ENCODE peak calls at places on chromosomes 5 and 9, in four cellular contexts. W, G, H and E are unnamed samples.

GRCh38 chr5:40437452-40437861 is 242.3 kb upstream of the PTGER4 start:
- DNase-seq in H (no peak), W (no peak), G (peak; percentile 47), E (no peak)

GRCh38 chr9:98315551-98316060 is 60.2 kb upstream of the TBC1D2 start:
- DNase-seq in G (peak; percentile 80), W (peak; percentile 80), H (peak; percentile 91), E (peak; percentile 96)

GRCh38 chr9:124122813-124123462 is 111.4 kb downstream of the LHX2 start:
- DNase-seq in G (no peak), H (no peak), W (no peak), E (no peak)

GRCh38 chr5:43309122-43309521 is 4.1 kb downstream of the HMGCS1 start:
- DNase-seq in H (no peak), W (no peak), G (no peak), E (no peak)

GRCh38 chr5:126741361-126741760 is 35.6 kb upstream of the LMNB1 start:
- DNase-seq in W (no peak), G (peak; percentile 8), H (no peak), E (no peak)

GRCh38 chr5:98516701-98517100 is 256.8 kb upstream of the RGMB start:
- DNase-seq in W (no peak), H (no peak), G (no peak), E (no peak)

GRCh38 chr9:98807070-98807810 is at the start of gene GALNT12:
- DNase-seq in G (peak; percentile 36), H (peak; percentile 86), W (no peak), E (peak; percentile 67)

GRCh38 chr5:121805931-121806330 is 45.8 kb upstream of the FTMT start:
- DNase-seq in W (peak; percentile 1), H (no peak), G (no peak), E (no peak)

GRCh38 chr9:89996106-89996505 is 391.3 kb downstream of the GADD45G start:
- DNase-seq in W (no peak), H (no peak), G (no peak), E (no peak)

GRCh38 chr9:108444400-108445358 is 411.1 kb downstream of the ACTL7B start:
- DNase-seq in G (peak; percentile 30), W (peak; percentile 72), H (no peak), E (no peak)

GRCh38 chr9:87267251-87267679 is 230.4 kb upstream of the DAPK1 start:
- DNase-seq in W (no peak), H (no peak), G (no peak), E (no peak)

GRCh38 chr9:134776080-134776796 is 104.4 kb upstream of the FCN2 start:
- DNase-seq in W (no peak), H (no peak), G (no peak), E (no peak)

GRCh38 chr9:72577212-72577753 is 55.9 kb downstream of the TMC1 start:
- DNase-seq in G (peak; percentile 83), W (no peak), H (no peak), E (no peak)

GRCh38 chr9:131045300-131046092 is 36.5 kb downstream of the LAMC3 start:
- DNase-seq in H (peak; percentile 92), W (no peak), G (no peak), E (no peak)

GRCh38 chr5:72850113-72850512 is 33.7 kb downstream of the TNPO1 start:
- DNase-seq in H (no peak), W (no peak), G (no peak), E (no peak)

GRCh38 chr9:135677641-135678168 is 14.6 kb downstream of the LCN9 start:
- DNase-seq in H (no peak), G (no peak), W (no peak), E (no peak)

GRCh38 chr5:178394074-178394473 is 161.5 kb upstream of the PHYKPL start:
- DNase-seq in H (no peak), G (no peak), W (no peak), E (no peak)

GRCh38 chr9:13956107-13956506 is 357.8 kb downstream of the NFIB start:
- DNase-seq in H (no peak), W (no peak), G (no peak), E (no peak)

GRCh38 chr9:124493794-124494479 is 13.3 kb downstream of the NR5A1 start:
- DNase-seq in W (no peak), G (no peak), H (no peak), E (no peak)

GRCh38 chr5:167639213-167639612 is 652.2 kb upstream of the WWC1 start:
- DNase-seq in W (no peak), G (no peak), H (no peak), E (no peak)

GRCh38 chr5:177982072-177982727 is 13.8 kb downstream of the PROP1 start:
- DNase-seq in W (peak; percentile 7), H (peak; percentile 41), G (peak; percentile 51), E (peak; percentile 82)

GRCh38 chr5:101425345-101425744 is 522.3 kb upstream of the ST8SIA4 start:
- DNase-seq in W (no peak), H (no peak), G (no peak), E (no peak)

GRCh38 chr5:172529896-172530295 is 75.6 kb upstream of the SH3PXD2B start:
- DNase-seq in G (no peak), W (no peak), H (no peak), E (no peak)

GRCh38 chr5:66469684-66470083 is 126.5 kb upstream of the MAST4 start:
- DNase-seq in W (no peak), H (no peak), G (no peak), E (no peak)

GRCh38 chr9:18741880-18742279 is 267.9 kb downstream of the ADAMTSL1 start:
- DNase-seq in W (no peak), H (no peak), G (no peak), E (no peak)

GRCh38 chr9:19085295-19085694 is 17.4 kb downstream of the HAUS6 start:
- DNase-seq in G (peak; percentile 23), W (peak; percentile 35), H (no peak), E (no peak)

GRCh38 chr9:85302860-85303779 is 438.6 kb downstream of the AGTPBP1 start:
- DNase-seq in H (no peak), G (no peak), W (no peak), E (no peak)

GRCh38 chr5:99900302-99900811 is 634.8 kb upstream of the FAM174A start:
- DNase-seq in G (peak; percentile 27), H (no peak), W (no peak), E (no peak)

GRCh38 chr5:60805470-60805869 is 38.6 kb downstream of the ELOVL7 start:
- DNase-seq in G (no peak), H (no peak), W (no peak), E (no peak)

GRCh38 chr5:17228833-17229291 is 11.4 kb downstream of the BASP1 start:
- DNase-seq in G (no peak), H (no peak), W (no peak), E (no peak)

GRCh38 chr9:128070874-128071273 is 2.8 kb downstream of the SLC25A25 start:
- DNase-seq in W (no peak), H (no peak), G (no peak), E (no peak)

GRCh38 chr5:111142932-111143331 is 50.8 kb downstream of the WDR36 start:
- DNase-seq in H (no peak), W (no peak), G (no peak), E (no peak)

GRCh38 chr5:146947181-146947941 is 68.8 kb upstream of the PPP2R2B start:
- DNase-seq in G (peak; percentile 27), W (no peak), H (peak; percentile 16), E (peak; percentile 26)

GRCh38 chr5:64749385-64749784 is 19.1 kb downstream of the SREK1IP1 start:
- DNase-seq in H (no peak), W (no peak), G (no peak), E (no peak)

GRCh38 chr9:72038408-72038807 is 22.0 kb downstream of the C9orf57 start:
- DNase-seq in W (no peak), G (no peak), H (no peak), E (no peak)

GRCh38 chr9:120391691-120392090 is 188.3 kb downstream of the CDK5RAP2 start:
- DNase-seq in G (no peak), H (no peak), W (no peak), E (no peak)

GRCh38 chr9:120392245-120392644 is 187.7 kb downstream of the CDK5RAP2 start:
- DNase-seq in G (no peak), H (no peak), W (no peak), E (no peak)

GRCh38 chr9:120392711-120393110 is 187.3 kb downstream of the CDK5RAP2 start:
- DNase-seq in G (no peak), W (no peak), H (no peak), E (no peak)

GRCh38 chr9:120394058-120394669 is 185.8 kb downstream of the CDK5RAP2 start:
- DNase-seq in H (no peak), W (peak; percentile 27), G (no peak), E (no peak)

GRCh38 chr9:120393386-120394057 is 186.4 kb downstream of the CDK5RAP2 start:
- DNase-seq in W (no peak), H (no peak), G (no peak), E (no peak)
- TF ChIP-seq HMGXB4 in W (no peak), H (no peak), G (no peak), E (no peak)

GRCh38 chr9:17555362-17556054 is 23.4 kb upstream of the SH3GL2 start:
- DNase-seq in W (no peak), H (no peak), G (no peak), E (no peak)

GRCh38 chr9:17556935-17557334 is 21.9 kb upstream of the SH3GL2 start:
- DNase-seq in H (no peak), G (no peak), W (no peak), E (no peak)

DNA sequence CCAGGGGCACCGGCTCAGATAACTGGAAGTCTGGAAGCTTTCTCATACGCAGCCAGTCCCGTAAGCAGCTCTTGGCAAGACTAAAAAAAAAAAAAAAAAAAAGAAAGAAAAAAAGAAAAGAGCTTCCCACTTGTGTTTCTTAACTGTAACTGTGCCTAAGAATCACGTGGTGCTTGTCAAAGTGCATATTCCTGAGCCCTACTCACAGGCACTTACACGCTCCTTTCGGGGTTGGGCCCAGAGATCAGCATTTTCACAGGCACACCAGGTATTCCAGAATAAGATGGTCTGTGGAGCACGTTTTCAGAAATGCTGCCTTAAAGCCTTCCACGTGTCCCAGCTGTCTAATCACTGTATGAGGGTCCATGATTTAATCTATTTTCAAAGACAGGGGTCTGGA is 22.6 kb upstream of the SH3GL2 start:
- DNase-seq in G (no peak), W (no peak), H (no peak), E (no peak)
- TF ChIP-seq JUN in G (no peak), W (no peak), H (no peak), E (no peak)

GRCh38 chr5:57302643-57303042 is 128.8 kb downstream of the GPBP1 start:
- DNase-seq in H (no peak), G (no peak), W (no peak), E (no peak)
- TF ChIP-seq HMGXB4 in H (no peak), G (no peak), W (no peak), E (no peak)

GRCh38 chr9:111094433-111095421 is 56.5 kb upstream of the LPAR1 start:
- DNase-seq in W (no peak), G (peak; percentile 47), H (no peak), E (no peak)
- TF ChIP-seq JUN in W (no peak), G (no peak), H (no peak), E (no peak)